ENCODE peak calls at places on chromosomes 7 and 10, in five cellular contexts. A is adrenal gland, H is IMR-90, O is erythroblast, J is H54. D is an unnamed sample.

GRCh38 chr10:86651021-86651471 is 3.3 kb upstream of the OPN4 start:
- DNase-seq in A (no peak), H (no peak), O (no peak), J (no peak), D (no peak)

GRCh38 chr10:19862811-19863515 is 46.7 kb downstream of the PLXDC2 start:
- DNase-seq in A (no peak), H (no peak), O (no peak), J (no peak), D (no peak)

GRCh38 chr10:3010819-3011422 is 56.4 kb upstream of the PFKP start:
- DNase-seq in A (no peak), H (peak; percentile 16), O (no peak), J (no peak), D (no peak)

GRCh38 chr10:100345570-100346330 is 1.3 kb upstream of the SCD start:
- DNase-seq in A (peak; percentile 46), H (peak; percentile 74), O (no peak), J (peak; percentile 66), D (no peak)

GRCh38 chr10:21634599-21635365 is 100.8 kb downstream of the MLLT10 start:
- DNase-seq in A (no peak), H (peak; percentile 5), O (no peak), J (no peak), D (no peak)

GRCh38 chr7:15751191-15751701 is 64.8 kb upstream of the MEOX2 start:
- DNase-seq in A (no peak), H (no peak), O (no peak), J (no peak), D (no peak)

GRCh38 chr7:139602143-139602722 is 78.7 kb downstream of the CLEC2L start:
- DNase-seq in A (no peak), H (peak; percentile 42), O (peak; percentile 47), J (peak; percentile 30), D (no peak)

GRCh38 chr10:88114368-88114767 is 250.9 kb downstream of the PTEN start:
- DNase-seq in A (peak; percentile 40), H (peak; percentile 25), O (peak; percentile 23), J (no peak), D (peak; percentile 69)

GRCh38 chr7:152577339-152577738 is 98.6 kb downstream of the XRCC2 start:
- DNase-seq in A (no peak), H (no peak), O (no peak), J (no peak), D (no peak)

GRCh38 chr10:58282615-58283014 is 13.7 kb downstream of the CISD1 start:
- DNase-seq in A (no peak), H (no peak), O (peak; percentile 1), J (no peak), D (no peak)

GRCh38 chr7:137692399-137692798 is 154.4 kb downstream of the DGKI start:
- DNase-seq in A (no peak), H (no peak), O (no peak), J (no peak), D (no peak)

GRCh38 chr10:79350407-79351154 is 3.3 kb downstream of the PPIF start:
- DNase-seq in A (no peak), H (no peak), O (no peak), J (no peak), D (no peak)

GRCh38 chr10:79349072-79349491 is 1.8 kb downstream of the PPIF start:
- DNase-seq in A (no peak), H (no peak), O (no peak), J (no peak), D (no peak)

GRCh38 chr10:79351332-79351731 is 4.1 kb downstream of the PPIF start:
- DNase-seq in A (no peak), H (no peak), O (no peak), J (no peak), D (no peak)

GRCh38 chr10:79348640-79348988 is 1.3 kb downstream of the PPIF start:
- DNase-seq in A (peak; percentile 69), H (no peak), O (peak; percentile 64), J (no peak), D (no peak)

GRCh38 chr10:79349766-79350406 is 2.6 kb downstream of the PPIF start:
- DNase-seq in A (no peak), H (no peak), O (no peak), J (no peak), D (no peak)
- TF ChIP-seq POLR2A in A (no peak), H (no peak), O (no peak), J (no peak), D (no peak)

GRCh38 chr7:5695037-5695708 is 86.3 kb downstream of the RNF216 start:
- DNase-seq in A (no peak), H (peak; percentile 89), O (peak; percentile 43), J (no peak), D (peak; percentile 77)
- TF ChIP-seq POLR2A in A (peak; percentile 34), H (peak; percentile 85), O (peak; percentile 48), J (no peak), D (peak; percentile 22)

DNA sequence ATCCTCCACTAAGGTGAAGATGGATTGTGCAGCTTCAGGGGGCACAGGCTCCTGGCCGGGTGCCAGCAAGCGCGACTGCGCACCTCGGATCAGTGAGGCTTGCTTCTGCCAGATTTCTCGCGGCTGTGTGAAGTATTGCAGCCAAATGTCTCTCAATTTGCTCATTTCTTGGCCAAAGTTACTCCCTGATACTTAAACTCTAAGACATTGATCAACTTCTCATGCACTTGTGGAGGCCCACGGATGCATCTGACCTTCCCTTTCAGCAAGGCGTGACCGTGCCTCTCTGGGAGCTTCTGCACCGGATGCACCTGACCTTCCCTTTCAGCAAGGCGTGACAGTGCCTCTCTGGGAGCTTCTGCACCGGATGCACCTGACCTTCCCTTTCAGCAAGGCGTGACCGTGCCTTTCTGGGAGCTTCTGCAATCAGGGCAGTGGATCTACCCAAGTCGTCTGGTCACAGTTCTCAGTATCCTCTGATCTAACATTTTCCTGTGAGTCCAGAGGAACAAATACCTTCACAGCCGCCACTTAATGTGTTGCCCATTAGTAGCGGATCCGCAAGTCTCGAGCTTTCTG is 248.3 kb downstream of the ADARB2 start:
- DNase-seq in A (no peak), H (no peak), O (no peak), J (no peak), D (peak; percentile 70)
- TF ChIP-seq POLR2A in A (no peak), H (no peak), O (no peak), J (no peak), D (no peak)

GRCh38 chr7:105010538-105011523 is 3.2 kb upstream of the KMT2E start:
- DNase-seq in A (no peak), H (peak; percentile 29), O (peak; percentile 55), J (no peak), D (no peak)

GRCh38 chr7:105013818-105014724 is at the start of gene KMT2E:
- DNase-seq in A (peak; percentile 93), H (peak; percentile 77), O (peak; percentile 88), J (no peak), D (peak; percentile 93)

GRCh38 chr7:105011771-105012502 is 2.1 kb upstream of the KMT2E start:
- DNase-seq in A (peak; percentile 36), H (no peak), O (peak; percentile 50), J (no peak), D (peak; percentile 57)

GRCh38 chr7:105013283-105013817 is 655 bp upstream of the KMT2E start:
- DNase-seq in A (peak; percentile 94), H (peak; percentile 93), O (peak; percentile 91), J (peak; percentile 77), D (peak; percentile 90)

GRCh38 chr7:105012503-105013282 is 1.3 kb upstream of the KMT2E start:
- DNase-seq in A (peak; percentile 99), H (peak; percentile 97), O (peak; percentile 98), J (peak; percentile 93), D (peak; percentile 100)
- TF ChIP-seq POLR2A in A (peak; percentile 56), H (peak; percentile 93), O (peak; percentile 97), J (peak; percentile 73), D (no peak)

GRCh38 chr7:44959433-44959951 is 19.3 kb downstream of the MYO1G start:
- DNase-seq in A (no peak), H (peak; percentile 40), O (peak; percentile 37), J (no peak), D (no peak)
- TF ChIP-seq POLR2A in A (no peak), H (no peak), O (no peak), J (no peak), D (no peak)

GRCh38 chr7:6655636-6656385 is 18.7 kb downstream of the ZNF316 start:
- DNase-seq in A (no peak), H (no peak), O (no peak), J (no peak), D (no peak)
- TF ChIP-seq POLR2A in A (no peak), H (no peak), O (no peak), J (no peak), D (no peak)

GRCh38 chr7:29564455-29565185 is 985 bp downstream of the PRR15 start:
- DNase-seq in A (peak; percentile 29), H (peak; percentile 2), O (peak; percentile 24), J (peak; percentile 94), D (peak; percentile 60)
- TF ChIP-seq POLR2A in A (no peak), H (no peak), O (no peak), J (no peak), D (no peak)

GRCh38 chr7:17507717-17508116 is 209.3 kb downstream of the AHR start:
- DNase-seq in A (no peak), H (no peak), O (no peak), J (no peak), D (no peak)
- TF ChIP-seq POLR2A in A (no peak), H (no peak), O (no peak), J (no peak), D (no peak)